ENCODE peak calls at places on chromosome 7, in six cellular contexts. One of them, this sample, is unnamed.

GRCh38 chr7:114952296-114952695 is 30.4 kb downstream of the MDFIC start:
- DNase-seq in activated gamma-delta T cell treated with Interleukin-2 at 50 U/mL for 16 hours: no peak
- DNase-seq in activated CD4-positive, alpha-beta T cell treated with anti-CD3 and anti-CD28 coated beads for 48 hours: no peak
- DNase-seq in GM10248: no peak
- DNase-seq in MCF 10A: no peak
- DNase-seq in left cardiac atrium: no peak
- DNase-seq in this sample: no peak

GRCh38 chr7:106770191-106770590 is 94.9 kb upstream of the PIK3CG start:
- DNase-seq in left cardiac atrium: no peak
- DNase-seq in activated gamma-delta T cell treated with Interleukin-2 at 50 U/mL for 16 hours: no peak
- DNase-seq in MCF 10A: peak; percentile 44
- DNase-seq in activated CD4-positive, alpha-beta T cell treated with anti-CD3 and anti-CD28 coated beads for 48 hours: no peak
- DNase-seq in GM10248: no peak
- DNase-seq in this sample: no peak

GRCh38 chr7:83355143-83355542 is 192.5 kb upstream of the PCLO start:
- DNase-seq in MCF 10A: no peak
- DNase-seq in GM10248: no peak
- DNase-seq in activated CD4-positive, alpha-beta T cell treated with anti-CD3 and anti-CD28 coated beads for 48 hours: no peak
- DNase-seq in activated gamma-delta T cell treated with Interleukin-2 at 50 U/mL for 16 hours: no peak
- DNase-seq in left cardiac atrium: no peak
- DNase-seq in this sample: no peak

GRCh38 chr7:157016352-157017041 is 6.0 kb upstream of the MNX1 start:
- DNase-seq in GM10248: peak; percentile 77
- DNase-seq in MCF 10A: no peak
- DNase-seq in left cardiac atrium: no peak
- DNase-seq in activated gamma-delta T cell treated with Interleukin-2 at 50 U/mL for 16 hours: no peak
- DNase-seq in activated CD4-positive, alpha-beta T cell treated with anti-CD3 and anti-CD28 coated beads for 48 hours: peak; percentile 65
- DNase-seq in this sample: peak; percentile 99

GRCh38 chr7:24024689-24025088 is 259.3 kb upstream of the NPY start:
- DNase-seq in GM10248: no peak
- DNase-seq in MCF 10A: no peak
- DNase-seq in left cardiac atrium: no peak
- DNase-seq in activated gamma-delta T cell treated with Interleukin-2 at 50 U/mL for 16 hours: no peak
- DNase-seq in activated CD4-positive, alpha-beta T cell treated with anti-CD3 and anti-CD28 coated beads for 48 hours: no peak
- DNase-seq in this sample: peak; percentile 7

GRCh38 chr7:45670717-45671116 is 96.5 kb downstream of the ADCY1 start:
- DNase-seq in MCF 10A: no peak
- DNase-seq in GM10248: no peak
- DNase-seq in activated CD4-positive, alpha-beta T cell treated with anti-CD3 and anti-CD28 coated beads for 48 hours: no peak
- DNase-seq in left cardiac atrium: no peak
- DNase-seq in activated gamma-delta T cell treated with Interleukin-2 at 50 U/mL for 16 hours: no peak
- DNase-seq in this sample: no peak

GRCh38 chr7:91064938-91065337 is 199.3 kb upstream of the FZD1 start:
- DNase-seq in activated CD4-positive, alpha-beta T cell treated with anti-CD3 and anti-CD28 coated beads for 48 hours: no peak
- DNase-seq in left cardiac atrium: no peak
- DNase-seq in GM10248: no peak
- DNase-seq in activated gamma-delta T cell treated with Interleukin-2 at 50 U/mL for 16 hours: no peak
- DNase-seq in MCF 10A: no peak
- DNase-seq in this sample: no peak

GRCh38 chr7:17844514-17845196 is 95.6 kb downstream of the SNX13 start:
- DNase-seq in activated CD4-positive, alpha-beta T cell treated with anti-CD3 and anti-CD28 coated beads for 48 hours: no peak
- DNase-seq in activated gamma-delta T cell treated with Interleukin-2 at 50 U/mL for 16 hours: no peak
- DNase-seq in GM10248: no peak
- DNase-seq in left cardiac atrium: no peak
- DNase-seq in MCF 10A: no peak
- DNase-seq in this sample: no peak

GRCh38 chr7:138981332-138982203 is at the start of gene KIAA1549:
- DNase-seq in left cardiac atrium: peak; percentile 69
- DNase-seq in MCF 10A: peak; percentile 65
- DNase-seq in activated gamma-delta T cell treated with Interleukin-2 at 50 U/mL for 16 hours: peak; percentile 33
- DNase-seq in GM10248: peak; percentile 91
- DNase-seq in activated CD4-positive, alpha-beta T cell treated with anti-CD3 and anti-CD28 coated beads for 48 hours: peak; percentile 66
- DNase-seq in this sample: peak; percentile 74